ENCODE peak calls at places on chromosomes 4 and X, in seven cellular contexts. S, U, X, W, H, P and I are unnamed samples.

GRCh38 chr4:98664959-98665358 is 6.5 kb upstream of the TSPAN5 start:
- DNase-seq in H (no peak), P (no peak), W (no peak), U (no peak), S (no peak), X (no peak), I (no peak)

GRCh38 chr4:102732678-102733445 is 27.9 kb downstream of the MANBA start:
- DNase-seq in P (no peak), S (no peak), U (no peak), H (no peak), X (no peak), W (no peak), I (no peak)

GRCh38 chrX:47540754-47541538 is 20.1 kb upstream of the ARAF start:
- DNase-seq in H (peak), U (peak), S (peak), P (peak), W (peak), X (peak), I (peak)

GRCh38 chr4:77849278-77849965 is 13.2 kb upstream of the MRPL1 start:
- DNase-seq in W (no peak), S (no peak), U (no peak), P (no peak), H (no peak), X (no peak), I (no peak)

GRCh38 chr4:77820836-77821561 is 1.8 kb upstream of the CNOT6L start:
- DNase-seq in S (no peak), P (no peak), X (no peak), H (no peak), W (no peak), U (peak), I (no peak)

GRCh38 chr4:142264961-142265360 is 581.1 kb downstream of the INPP4B start:
- DNase-seq in X (no peak), S (no peak), H (no peak), P (no peak), U (no peak), W (no peak), I (no peak)

GRCh38 chrX:46433892-46434291 is 111.3 kb downstream of the ZNF674 start:
- DNase-seq in H (no peak), X (no peak), W (no peak), U (no peak), P (no peak), S (no peak), I (no peak)

GRCh38 chr4:173332963-173333657 is 1.0 kb downstream of the HMGB2 start:
- DNase-seq in U (peak), P (no peak), X (no peak), H (no peak), S (no peak), W (no peak), I (no peak)

GRCh38 chrX:50903387-50904027 is 7.0 kb upstream of the BMP15 start:
- DNase-seq in P (peak), S (peak), U (peak), H (no peak), X (peak), W (peak), I (peak)

GRCh38 chr4:84479663-84480062 is 19.4 kb downstream of the NKX6-1 start:
- DNase-seq in U (no peak), S (no peak), P (peak), H (no peak), X (no peak), W (no peak), I (no peak)

GRCh38 chr4:17013382-17014006 is 115.0 kb upstream of the LDB2 start:
- DNase-seq in U (no peak), W (no peak), X (no peak), H (peak), S (no peak), P (no peak), I (no peak)

GRCh38 chr4:27791640-27792039 is 931.0 kb downstream of the STIM2 start:
- DNase-seq in S (no peak), X (no peak), P (no peak), U (peak), H (no peak), W (no peak), I (no peak)

GRCh38 chr4:31657859-31658258 is 937.7 kb downstream of the PCDH7 start:
- DNase-seq in P (no peak), H (no peak), U (peak), X (no peak), W (no peak), S (no peak), I (no peak)

GRCh38 chr4:111492501-111492900 is 652.8 kb upstream of the FAM241A start:
- DNase-seq in P (no peak), W (no peak), S (no peak), U (no peak), X (no peak), H (no peak), I (no peak)

GRCh38 chrX:21735038-21735752 is 22.7 kb downstream of the SMPX start:
- DNase-seq in U (peak), H (no peak), X (no peak), P (no peak), S (no peak), W (no peak), I (no peak)

GRCh38 chr4:58669783-58670182 is 1559.6 kb upstream of the IGFBP7 start:
- DNase-seq in U (no peak), S (no peak), H (no peak), X (no peak), P (no peak), W (no peak), I (no peak)

GRCh38 chrX:42746606-42747005 is 31.4 kb downstream of the PPP1R2C start:
- DNase-seq in W (no peak), S (no peak), U (no peak), H (no peak), P (no peak), X (no peak), I (no peak)

GRCh38 chrX:129905787-129906580 is at the start of gene UTP14A:
- DNase-seq in X (peak), W (peak), P (peak), S (peak), U (peak), H (peak), I (peak)

GRCh38 chr4:56099378-56099786 is 150.6 kb downstream of the CEP135 start:
- DNase-seq in W (no peak), X (no peak), S (no peak), H (no peak), U (peak), P (no peak), I (no peak)

GRCh38 chr4:48380583-48381167 is 39.3 kb downstream of the SLAIN2 start:
- DNase-seq in X (no peak), S (no peak), H (no peak), P (no peak), W (no peak), U (peak), I (no peak)

GRCh38 chr4:151430737-151431457 is 21.9 kb downstream of the FHIP1A start:
- DNase-seq in W (no peak), P (peak), U (peak), X (no peak), H (no peak), S (no peak), I (no peak)

GRCh38 chr4:78336093-78336943 is 215.3 kb upstream of the ANXA3 start:
- DNase-seq in W (no peak), U (peak), P (no peak), H (no peak), X (no peak), S (no peak), I (no peak)

GRCh38 chr4:76546282-76547166 is 111.5 kb downstream of the SHROOM3 start:
- DNase-seq in W (no peak), S (no peak), U (peak), P (peak), H (no peak), X (peak), I (no peak)

GRCh38 chr4:32394255-32394654 is 1674.1 kb downstream of the PCDH7 start:
- DNase-seq in W (no peak), S (no peak), U (no peak), X (no peak), H (no peak), P (no peak), I (no peak)

GRCh38 chr4:148574502-148574901 is 132.3 kb upstream of the NR3C2 start:
- DNase-seq in W (no peak), X (no peak), P (no peak), U (peak), S (no peak), H (no peak), I (no peak)

GRCh38 chr4:104494822-104495559 is at the start of gene CXXC4:
- DNase-seq in H (no peak), P (peak), W (peak), X (peak), S (peak), U (peak), I (peak)

GRCh38 chr4:61276034-61276433 is 75.9 kb downstream of the ADGRL3 start:
- DNase-seq in H (no peak), S (no peak), W (no peak), P (no peak), U (no peak), X (no peak), I (no peak)

GRCh38 chr4:139227729-139228404 is 50.8 kb upstream of the ELF2 start:
- DNase-seq in H (peak), P (no peak), U (no peak), W (no peak), X (no peak), S (no peak), I (peak)

GRCh38 chr4:44448548-44449443 is at the start of gene KCTD8:
- DNase-seq in S (peak), X (peak), H (peak), W (peak), P (peak), U (peak), I (peak)

GRCh38 chrX:46554942-46555341 is 9.7 kb upstream of the ZNF674 start:
- DNase-seq in P (no peak), W (no peak), S (no peak), X (no peak), U (no peak), H (no peak), I (no peak)

GRCh38 chr4:181855307-181855706 is 387.9 kb upstream of the TENM3 start:
- DNase-seq in W (no peak), U (peak), H (no peak), X (no peak), P (no peak), S (no peak), I (no peak)

GRCh38 chr4:142801966-142802365 is 44.1 kb downstream of the INPP4B start:
- DNase-seq in U (peak), S (no peak), X (no peak), P (no peak), W (no peak), H (no peak), I (no peak)

GRCh38 chr4:174663254-174663653 is 141.0 kb upstream of the HPGD start:
- DNase-seq in S (no peak), P (no peak), H (no peak), W (no peak), U (peak), X (no peak), I (no peak)

GRCh38 chr4:37542749-37543148 is 143.4 kb downstream of the RELL1 start:
- DNase-seq in H (no peak), P (no peak), S (no peak), W (no peak), U (no peak), X (no peak), I (no peak)

GRCh38 chr4:31134720-31135119 is 414.6 kb downstream of the PCDH7 start:
- DNase-seq in H (no peak), U (no peak), W (no peak), P (no peak), X (no peak), S (no peak), I (no peak)

GRCh38 chrX:66200855-66201795 is 37.1 kb downstream of the HEPH start:
- DNase-seq in P (no peak), H (no peak), W (no peak), X (no peak), U (no peak), S (no peak), I (peak)
- TF ChIP-seq CTCF in P (no peak), H (peak), W (no peak), X (no peak), U (peak), S (peak), I (peak)

GRCh38 chr4:38678078-38678477 is 14.1 kb downstream of the KLF3 start:
- DNase-seq in S (no peak), X (no peak), H (no peak), U (peak), W (no peak), P (no peak), I (no peak)
- TF ChIP-seq CTCF in S (no peak), X (no peak), H (no peak), U (no peak), W (no peak), P (no peak), I (no peak)

DNA sequence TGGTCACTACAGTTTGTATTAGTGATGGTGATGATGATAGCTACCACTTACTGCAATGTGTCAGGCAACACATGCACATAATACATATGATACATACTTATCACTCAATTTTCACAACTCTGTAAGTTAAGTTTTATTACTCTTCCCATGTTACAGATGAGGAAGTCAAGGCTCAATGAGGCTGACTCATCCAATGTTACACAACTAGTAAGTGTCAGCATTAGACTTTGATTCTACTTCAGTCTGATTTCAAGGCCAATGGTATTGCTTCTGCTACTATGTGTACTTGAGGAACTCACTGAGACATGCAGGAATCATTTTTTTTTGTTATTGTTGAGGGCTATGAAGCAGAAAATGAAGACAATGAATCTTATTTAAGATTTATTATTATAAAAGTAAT is 96.4 kb upstream of the TRPC5OS start:
- DNase-seq in U (no peak), W (no peak), H (no peak), S (no peak), X (no peak), P (no peak), I (no peak)
- TF ChIP-seq CTCF in U (no peak), W (no peak), H (no peak), S (no peak), X (no peak), P (no peak), I (no peak)

DNA sequence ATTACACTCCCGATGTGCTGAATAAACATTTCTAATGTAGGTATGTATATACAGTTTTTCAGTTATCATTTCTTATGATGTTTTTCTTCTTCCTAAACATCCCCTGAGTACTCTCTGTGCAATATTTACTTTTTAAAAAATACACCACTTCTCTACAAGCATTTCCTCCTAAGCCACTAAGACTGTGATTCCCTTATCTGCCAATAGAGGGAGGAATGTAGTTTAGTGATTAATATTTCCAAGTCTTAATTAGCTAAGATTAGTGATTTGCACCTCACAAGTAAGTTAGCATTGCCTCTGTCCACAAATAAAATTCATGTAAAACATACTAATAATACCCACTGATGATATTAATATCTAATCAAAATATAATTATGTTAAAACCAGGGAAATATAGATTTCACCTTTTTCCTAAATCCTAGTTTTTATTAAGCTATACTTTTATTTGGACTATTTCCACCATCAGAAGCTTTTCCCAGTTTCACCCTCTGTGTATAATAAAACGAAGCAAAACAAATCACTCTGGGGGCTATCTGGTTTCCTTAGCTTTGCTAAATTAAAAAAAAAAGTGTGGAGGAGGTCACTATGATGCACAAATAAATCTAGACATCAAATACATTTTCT is 909.1 kb downstream of the FAT4 start:
- DNase-seq in X (no peak), S (no peak), U (peak), H (no peak), W (no peak), P (no peak), I (no peak)
- TF ChIP-seq CTCF in X (no peak), S (peak), U (peak), H (peak), W (peak), P (peak), I (peak)

GRCh38 chr4:115234405-115235093 is 121.1 kb upstream of the NDST4 start:
- DNase-seq in H (no peak), U (peak), X (no peak), W (no peak), S (no peak), P (peak), I (peak)
- TF ChIP-seq CTCF in H (peak), U (peak), X (no peak), W (peak), S (peak), P (peak), I (peak)

GRCh38 chr4:3749081-3749480 is 17.1 kb upstream of the ADRA2C start:
- DNase-seq in X (no peak), S (no peak), H (no peak), W (no peak), P (no peak), U (no peak), I (no peak)

GRCh38 chr4:3744901-3745300 is 21.3 kb upstream of the ADRA2C start:
- DNase-seq in S (no peak), X (no peak), W (no peak), H (no peak), P (no peak), U (no peak), I (no peak)

GRCh38 chr4:3745886-3746656 is 20.1 kb upstream of the ADRA2C start:
- DNase-seq in W (no peak), H (no peak), X (no peak), U (no peak), S (no peak), P (no peak), I (no peak)

GRCh38 chr4:3746701-3747581 is 19.2 kb upstream of the ADRA2C start:
- DNase-seq in X (no peak), U (no peak), H (no peak), P (no peak), S (no peak), W (no peak), I (no peak)

DNA sequence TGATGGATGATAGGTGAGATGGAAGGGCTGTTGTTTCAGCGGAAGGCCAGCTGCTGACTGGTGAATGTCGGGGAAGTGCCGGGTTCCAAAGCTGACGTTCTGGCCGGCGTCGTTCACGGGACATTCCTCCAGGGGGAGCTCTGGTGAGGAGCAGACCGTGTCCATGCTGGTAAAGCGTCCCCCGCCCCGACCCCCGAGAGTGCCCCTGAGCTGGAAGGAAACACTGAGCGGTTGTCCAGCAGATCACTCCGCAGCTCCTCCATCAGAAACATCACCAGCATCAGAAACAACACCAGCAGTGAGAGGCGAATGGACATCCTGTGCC is 18.6 kb upstream of the ADRA2C start:
- DNase-seq in H (no peak), P (peak), S (peak), U (no peak), X (no peak), W (peak), I (no peak)
- TF ChIP-seq CTCF in H (peak), P (peak), S (peak), U (no peak), X (no peak), W (peak), I (peak)

DNA sequence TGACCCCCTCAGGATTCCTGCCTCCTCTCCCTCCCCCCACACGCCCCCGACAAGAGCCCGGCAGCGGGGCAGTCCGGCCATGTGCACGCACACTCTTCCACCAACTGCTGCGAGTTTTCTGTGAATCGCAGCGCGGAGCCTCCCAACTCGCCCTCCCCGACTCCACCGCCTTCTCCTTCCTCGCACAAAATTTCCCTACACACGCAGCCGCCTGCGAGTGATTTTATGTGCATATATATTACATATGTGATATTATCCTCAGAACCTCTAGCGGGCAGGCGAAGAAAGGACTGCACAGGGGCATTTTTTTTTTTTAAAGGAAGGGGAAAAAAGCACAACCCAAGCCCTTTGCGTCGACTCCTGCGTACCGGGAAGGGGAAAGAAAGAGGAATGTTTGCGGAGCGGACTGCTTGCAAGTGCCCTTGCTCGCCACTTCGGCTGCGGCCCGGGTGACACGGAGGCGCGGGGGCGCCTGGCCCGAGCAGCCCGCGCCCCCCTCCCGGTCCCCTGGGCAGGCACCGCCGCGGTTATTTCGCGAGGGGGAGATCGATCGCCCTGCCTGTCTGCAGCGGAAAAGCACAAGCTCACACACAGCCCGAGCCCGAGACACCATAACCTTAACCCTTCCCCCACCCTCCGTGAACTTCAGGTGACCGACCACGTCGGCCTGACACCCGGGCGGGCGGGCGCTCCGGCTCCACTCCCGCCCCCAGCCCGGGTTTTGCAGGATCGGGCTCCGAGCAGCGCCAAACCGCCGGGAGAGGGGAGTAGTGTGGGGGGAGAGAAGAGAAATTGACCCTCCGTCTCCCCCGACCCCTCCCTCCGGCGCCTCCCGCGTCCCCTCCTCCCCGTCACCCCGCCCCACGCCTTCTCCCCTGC is 2.2 kb downstream of the ZNF827 start:
- DNase-seq in U (peak), S (peak), P (peak), W (peak), X (peak), H (peak), I (peak)
- TF ChIP-seq CTCF in U (no peak), S (peak), P (peak), W (peak), X (peak), H (peak), I (peak)

GRCh38 chr4:1728061-1728980 is 7.0 kb downstream of the TACC3 start:
- DNase-seq in X (peak), S (no peak), W (no peak), U (no peak), H (no peak), P (no peak), I (no peak)
- TF ChIP-seq CTCF in X (no peak), S (no peak), W (no peak), U (no peak), H (no peak), P (peak), I (no peak)

GRCh38 chr4:7238300-7238960 is 46.1 kb downstream of the SORCS2 start:
- DNase-seq in S (no peak), X (no peak), W (peak), H (no peak), U (no peak), P (peak), I (no peak)
- TF ChIP-seq CTCF in S (peak), X (no peak), W (peak), H (peak), U (no peak), P (peak), I (peak)